ENCODE peak calls at places on chromosomes 12 and 14, in six cellular contexts. S is HCT116, D is uterus, F is esophagus squamous epithelium, G is right lobe of liver, Y is A549. L is an unnamed sample.

GRCh38 chr12:40505327-40505726 is 186.9 kb upstream of the CNTN1 start:
- DNase-seq in S (no peak), D (no peak), F (no peak), G (no peak), Y (no peak), L (no peak)

GRCh38 chr14:75422169-75422568 is 5.7 kb upstream of the JDP2 start:
- DNase-seq in S (no peak), D (no peak), F (no peak), G (no peak), Y (peak; percentile 74), L (peak; percentile 50)

GRCh38 chr14:60662987-60663386 is 13.7 kb upstream of the SIX1 start:
- DNase-seq in S (no peak), D (no peak), F (no peak), G (no peak), Y (no peak), L (no peak)

GRCh38 chr12:113991224-113992044 is 25.3 kb upstream of the RBM19 start:
- DNase-seq in S (no peak), D (no peak), F (no peak), G (no peak), Y (no peak), L (no peak)

GRCh38 chr12:56151672-56152131 is 685 bp upstream of the MYL6B start:
- DNase-seq in S (peak; percentile 44), D (no peak), F (no peak), G (peak; percentile 60), Y (peak; percentile 80), L (no peak)

GRCh38 chr12:29148958-29149690 is at the start of gene FAR2:
- DNase-seq in S (no peak), D (peak; percentile 36), F (no peak), G (peak; percentile 54), Y (peak; percentile 3), L (peak; percentile 60)

GRCh38 chr14:77559381-77559780 is 57.1 kb downstream of the SPTLC2 start:
- DNase-seq in S (no peak), D (no peak), F (no peak), G (no peak), Y (no peak), L (no peak)

GRCh38 chr12:74509886-74510285 is 27.7 kb upstream of the ATXN7L3B start:
- DNase-seq in S (no peak), D (no peak), F (no peak), G (no peak), Y (no peak), L (no peak)

GRCh38 chr12:3171195-3171591 is 94.0 kb downstream of the TSPAN9 start:
- DNase-seq in S (no peak), D (no peak), F (no peak), G (no peak), Y (peak; percentile 26), L (no peak)

GRCh38 chr12:28974166-28974565 is 174.9 kb upstream of the FAR2 start:
- DNase-seq in S (no peak), D (no peak), F (no peak), G (no peak), Y (no peak), L (no peak)

GRCh38 chr14:90758959-90759358 is 57.3 kb downstream of the TTC7B start:
- DNase-seq in S (no peak), D (peak; percentile 61), F (no peak), G (peak; percentile 61), Y (no peak), L (no peak)

GRCh38 chr12:27623645-27624044 is 72.6 kb upstream of the REP15 start:
- DNase-seq in S (no peak), D (no peak), F (no peak), G (no peak), Y (peak; percentile 55), L (no peak)

GRCh38 chr14:102540310-102541028 is 30.9 kb upstream of the ANKRD9 start:
- DNase-seq in S (no peak), D (no peak), F (no peak), G (no peak), Y (no peak), L (no peak)

GRCh38 chr12:40207551-40207950 is 17.2 kb upstream of the LRRK2 start:
- DNase-seq in S (no peak), D (no peak), F (no peak), G (no peak), Y (no peak), L (no peak)

DNA sequence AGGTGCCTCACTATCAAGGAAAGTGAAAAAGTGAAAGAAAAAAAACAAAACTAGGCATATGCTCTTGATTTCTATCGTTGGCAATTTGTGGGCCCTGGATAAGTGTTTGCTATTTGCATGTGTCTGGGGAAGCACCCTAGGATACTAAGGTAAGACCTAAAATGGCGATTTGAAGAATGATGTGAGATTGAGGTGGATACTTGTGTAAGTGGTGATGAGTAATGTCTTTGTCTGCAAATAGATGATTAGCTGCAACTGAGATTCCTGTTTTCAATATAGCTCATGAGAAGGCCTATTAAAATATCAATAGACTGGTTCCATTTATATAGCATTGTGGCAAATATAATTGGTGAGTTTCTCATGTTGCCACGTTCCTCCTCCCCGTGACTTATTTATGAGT is 261.7 kb downstream of the NEDD1 start:
- DNase-seq in S (no peak), D (no peak), F (no peak), G (no peak), Y (no peak), L (no peak)
- TF ChIP-seq POLR2A in S (no peak), D (no peak), F (no peak), G (no peak), Y (no peak), L (no peak)

DNA sequence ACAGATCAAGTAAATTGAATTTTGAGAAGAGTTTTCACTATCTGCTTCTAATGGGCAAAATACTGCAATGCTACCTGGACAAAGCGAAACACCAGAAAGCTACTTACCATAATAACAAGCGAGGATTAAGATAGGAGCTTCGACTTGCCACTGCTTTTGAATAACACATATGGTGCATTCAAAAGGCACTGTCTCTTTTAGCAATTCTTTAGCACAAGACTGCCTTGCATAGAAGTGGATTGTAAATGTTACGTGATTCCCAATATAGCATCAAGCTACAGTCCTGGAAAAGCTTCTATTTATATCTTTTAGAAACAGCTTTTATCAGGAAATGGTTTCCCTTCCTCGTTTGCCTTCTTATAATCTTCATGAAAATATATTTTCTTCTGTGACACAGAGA is 258.7 kb upstream of the PDE3A start:
- DNase-seq in S (no peak), D (no peak), F (no peak), G (no peak), Y (no peak), L (no peak)
- TF ChIP-seq POLR2A in S (no peak), D (no peak), F (no peak), G (no peak), Y (no peak), L (no peak)

DNA sequence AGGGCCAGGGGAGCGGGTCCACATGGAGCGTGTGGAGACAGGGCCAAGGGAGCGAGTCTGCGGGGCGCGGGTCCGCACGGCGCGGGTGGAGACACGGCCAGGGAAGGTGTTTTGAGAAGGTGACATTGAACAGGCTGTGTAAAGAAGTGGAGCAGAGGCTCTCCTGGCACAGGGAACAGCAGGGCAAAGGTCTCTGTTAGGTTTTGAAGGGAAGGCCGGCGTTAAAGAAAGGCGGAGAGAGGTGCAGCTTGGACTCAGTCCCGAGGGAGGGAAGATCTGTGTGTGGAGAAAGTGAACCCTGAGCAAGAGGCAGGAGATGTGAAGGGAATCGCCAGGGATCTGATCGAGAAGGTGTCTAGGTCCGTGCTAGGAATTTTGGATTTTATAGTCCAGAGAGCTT is 1.8 kb downstream of the PXMP2 start:
- DNase-seq in S (no peak), D (no peak), F (no peak), G (peak; percentile 92), Y (no peak), L (no peak)
- TF ChIP-seq POLR2A in S (no peak), D (no peak), F (no peak), G (no peak), Y (no peak), L (no peak)

GRCh38 chr12:89525824-89526770 is at the start of gene POC1B:
- DNase-seq in S (peak; percentile 74), D (peak; percentile 76), F (peak; percentile 33), G (peak; percentile 86), Y (peak; percentile 85), L (peak; percentile 74)
- TF ChIP-seq POLR2A in S (no peak), D (peak; percentile 53), F (peak; percentile 42), G (peak; percentile 53), Y (peak; percentile 22), L (no peak)

GRCh38 chr14:73886449-73887115 is at the start of gene ZNF410:
- DNase-seq in S (peak; percentile 93), D (peak; percentile 94), F (peak; percentile 58), G (peak; percentile 96), Y (peak; percentile 97), L (peak; percentile 81)
- TF ChIP-seq POLR2A in S (peak; percentile 35), D (peak; percentile 80), F (peak; percentile 82), G (peak; percentile 82), Y (peak; percentile 41), L (peak; percentile 47)

L was measured in H54.